ENCODE peak calls at places on chromosomes 16 and 17, in nine cellular contexts. U is GM23248; R is psoas muscle; F is effector memory CD4-positive, alpha-beta T cell; V is astrocyte; Q is esophagus squamous epithelium; Z is left ventricle myocardium inferior; I is cardiac muscle cell; J is heart right ventricle. W is an unnamed sample.

GRCh38 chr17:7851438-7852261 is 3.2 kb upstream of the TMEM88 start:
- DNase-seq in Q (no peak), Z (peak; percentile 88), I (peak; percentile 95), J (peak; percentile 91), V (peak; percentile 51), F (peak; percentile 89), R (peak; percentile 90), U (peak; percentile 93), W (peak; percentile 91)

GRCh38 chr16:85307552-85308364 is 195.5 kb upstream of the CIBAR2 start:
- DNase-seq in F (no peak), U (no peak), R (no peak), I (no peak), Q (no peak), V (no peak), J (no peak), Z (no peak), W (no peak)

GRCh38 chr16:81486555-81487061 is 42.0 kb downstream of the CMIP start:
- DNase-seq in Z (peak; percentile 54), F (no peak), V (peak; percentile 73), I (no peak), U (peak; percentile 90), J (peak; percentile 52), R (peak; percentile 69), Q (no peak), W (no peak)

GRCh38 chr17:35063514-35064223 is at the start of gene RFFL:
- DNase-seq in U (peak; percentile 100), J (peak; percentile 85), F (peak; percentile 86), V (peak; percentile 97), Q (peak; percentile 63), I (peak; percentile 75), R (peak; percentile 83), Z (peak; percentile 76), W (peak; percentile 60)

GRCh38 chr17:83144421-83145357 is 65.3 kb downstream of the METRNL start:
- DNase-seq in Z (no peak), I (no peak), V (no peak), F (no peak), J (no peak), R (peak; percentile 67), U (peak; percentile 81), Q (no peak), W (no peak)

GRCh38 chr17:65564793-65565192 is 3.3 kb upstream of the AXIN2 start:
- DNase-seq in R (no peak), I (peak; percentile 46), F (no peak), Z (no peak), U (no peak), V (peak; percentile 32), Q (no peak), J (peak; percentile 56), W (peak; percentile 69)

GRCh38 chr16:285146-286055 is 2.4 kb downstream of the PDIA2 start:
- DNase-seq in U (no peak), J (no peak), R (no peak), Q (no peak), V (no peak), Z (no peak), F (no peak), I (no peak), W (no peak)

GRCh38 chr17:3049705-3050295 is 13.6 kb downstream of the OR1D5 start:
- DNase-seq in F (no peak), R (no peak), V (peak; percentile 20), I (no peak), U (peak; percentile 24), Q (no peak), J (no peak), Z (no peak), W (no peak)

GRCh38 chr17:19773534-19773933 is 25.4 kb upstream of the ALDH3A1 start:
- DNase-seq in V (no peak), Q (no peak), U (no peak), Z (no peak), I (no peak), F (no peak), J (no peak), R (no peak), W (no peak)

GRCh38 chr17:38916771-38917170 is 8.6 kb upstream of the LASP1NB start:
- DNase-seq in Z (no peak), J (no peak), R (no peak), I (no peak), V (no peak), F (no peak), Q (no peak), U (no peak), W (no peak)

GRCh38 chr16:64417711-64418227 is 704.1 kb downstream of the CDH11 start:
- DNase-seq in F (no peak), V (peak; percentile 95), U (peak; percentile 72), J (no peak), R (no peak), Z (no peak), Q (no peak), I (no peak), W (no peak)

GRCh38 chr17:50451943-50452626 is 16.6 kb downstream of the CHAD start:
- DNase-seq in F (no peak), R (no peak), I (no peak), Q (no peak), Z (no peak), U (no peak), V (no peak), J (no peak), W (no peak)

GRCh38 chr17:12074346-12074745 is 53.7 kb downstream of the MAP2K4 start:
- DNase-seq in Z (no peak), Q (no peak), U (no peak), V (no peak), F (no peak), I (no peak), J (no peak), R (no peak), W (no peak)

GRCh38 chr17:32564325-32564724 is 77.5 kb downstream of the CDK5R1 start:
- DNase-seq in I (no peak), Q (no peak), Z (no peak), U (no peak), F (no peak), V (no peak), R (no peak), J (no peak), W (no peak)

GRCh38 chr17:44758414-44759095 is at the start of gene ADAM11:
- DNase-seq in Q (no peak), I (peak; percentile 56), Z (no peak), V (no peak), R (no peak), U (peak; percentile 41), F (no peak), J (no peak), W (no peak)

GRCh38 chr16:66619534-66620418 is 15.3 kb downstream of the CMTM3 start:
- DNase-seq in I (peak; percentile 77), Q (no peak), F (no peak), Z (no peak), J (no peak), U (peak; percentile 81), V (peak; percentile 87), R (no peak), W (no peak)

GRCh38 chr17:80751070-80751459 is 206.4 kb downstream of the RPTOR start:
- DNase-seq in R (peak; percentile 62), U (peak; percentile 84), Q (no peak), I (no peak), V (no peak), J (no peak), Z (no peak), F (no peak), W (no peak)
- H3K27ac ChIP-seq in R (peak overlapping the region; percentile 98), U (peak overlapping the region; percentile 96), Q (peak overlapping the region; percentile 67), I (no peak overlapping the region), V (no peak overlapping the region), J (no peak overlapping the region), Z (no peak overlapping the region), F (no peak overlapping the region), W (no peak overlapping the region)

GRCh38 chr16:72612271-72612670 is 435.7 kb downstream of the ZFHX3 start:
- DNase-seq in J (no peak), Q (no peak), V (no peak), R (no peak), Z (no peak), F (no peak), I (peak; percentile 53), U (peak; percentile 10), W (no peak)

GRCh38 chr16:72609933-72610332 is 438.0 kb upstream of the PMFBP1 start:
- DNase-seq in F (no peak), J (no peak), V (no peak), Q (no peak), Z (no peak), U (no peak), I (no peak), R (no peak), W (no peak)

GRCh38 chr16:72612718-72613117 is 435.2 kb downstream of the ZFHX3 start:
- DNase-seq in V (no peak), U (no peak), R (no peak), Q (no peak), F (no peak), I (no peak), Z (no peak), J (no peak), W (no peak)
- H3K36me3 ChIP-seq in V (no peaks in the 10 kb centered on the region), U (no peaks in the 10 kb centered on the region), R (no peaks in the 10 kb centered on the region), Q (no peaks in the 10 kb centered on the region), F (no peaks in the 10 kb centered on the region), I (no peaks in the 10 kb centered on the region), Z (no peaks in the 10 kb centered on the region), J (no peaks in the 10 kb centered on the region), W (no peaks in the 10 kb centered on the region)

GRCh38 chr16:11097094-11097781 is 152.9 kb downstream of the CLEC16A start:
- DNase-seq in Q (no peak), J (no peak), F (no peak), R (no peak), I (no peak), U (no peak), V (no peak), Z (no peak), W (no peak)

GRCh38 chr16:11095935-11096334 is 151.6 kb downstream of the CLEC16A start:
- DNase-seq in U (no peak), F (no peak), Q (no peak), I (no peak), R (no peak), V (no peak), J (no peak), Z (no peak), W (no peak)

GRCh38 chr16:11099672-11100195 is 155.4 kb downstream of the CLEC16A start:
- DNase-seq in R (no peak), U (no peak), J (no peak), Z (no peak), V (no peak), F (no peak), Q (no peak), I (no peak), W (no peak)

GRCh38 chr16:11098601-11099377 is 154.4 kb downstream of the CLEC16A start:
- DNase-seq in Q (no peak), F (no peak), R (no peak), Z (no peak), V (no peak), J (no peak), I (no peak), U (no peak), W (no peak)

DNA sequence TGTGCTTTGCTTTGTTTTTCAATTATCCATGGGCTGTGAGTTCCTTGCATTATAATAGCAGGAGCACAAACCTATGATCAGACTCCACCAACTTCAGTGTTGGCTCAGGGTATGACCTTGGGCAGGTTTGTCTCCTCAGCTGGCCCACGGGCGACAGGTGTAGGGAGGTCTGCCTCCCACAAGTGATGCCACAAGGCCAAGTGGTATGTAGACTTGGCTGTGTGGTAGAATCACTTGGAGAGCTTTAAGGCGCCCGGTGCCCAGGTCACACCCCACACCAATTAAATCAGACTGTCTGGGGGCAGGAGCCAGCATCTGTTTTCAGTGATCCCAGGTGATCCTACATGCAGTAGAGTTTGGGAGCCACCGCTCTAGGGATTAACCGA is 153.4 kb downstream of the CLEC16A start:
- DNase-seq in Q (no peak), U (no peak), V (no peak), I (no peak), Z (no peak), J (no peak), R (no peak), F (no peak), W (no peak)
- H3K27ac ChIP-seq in Q (no peak overlapping the region), U (no peak overlapping the region), V (no peak overlapping the region), I (no peak overlapping the region), Z (no peak overlapping the region), J (no peak overlapping the region), R (no peak overlapping the region), F (no peak overlapping the region), W (no peak overlapping the region)

GRCh38 chr16:23368469-23368868 is 66.4 kb downstream of the SCNN1B start:
- DNase-seq in R (no peak), F (no peak), U (peak; percentile 17), V (peak; percentile 9), I (no peak), Z (no peak), J (no peak), Q (no peak), W (no peak)
- H3K36me3 ChIP-seq in R (no peaks in the 10 kb centered on the region), F (no peaks in the 10 kb centered on the region), U (no peaks in the 10 kb centered on the region), V (no peaks in the 10 kb centered on the region), I (no peaks in the 10 kb centered on the region), Z (no peaks in the 10 kb centered on the region), J (no peaks in the 10 kb centered on the region), Q (peaks cover 17% of the 10 kb centered on the region), W (no peaks in the 10 kb centered on the region)